ENCODE peak calls at places on chromosomes 5 and 9, in nine cellular contexts. V is HCT116, F is uterus, U is esophagus squamous epithelium, I is breast epithelium, N is aorta, Q is HepG2, G is RWPE1, P is IMR-90. C is an unnamed sample.

GRCh38 chr5:137506296-137506695 is 7.2 kb upstream of the SPOCK1 start:
- DNase-seq in I (no peak), P (no peak), N (no peak), G (no peak), U (no peak), F (no peak), V (no peak), Q (no peak), C (no peak)

GRCh38 chr5:138936-139335 is 47.0 kb downstream of the PLEKHG4B start:
- DNase-seq in Q (no peak), N (no peak), P (no peak), U (no peak), F (no peak), I (no peak), G (no peak), V (no peak), C (no peak)

GRCh38 chr9:24498632-24499031 is 47.1 kb downstream of the IZUMO3 start:
- DNase-seq in U (no peak), Q (no peak), N (no peak), P (no peak), I (no peak), G (no peak), V (no peak), F (no peak), C (no peak)

GRCh38 chr5:884345-885126 is 8.1 kb downstream of the BRD9 start:
- DNase-seq in I (no peak), U (no peak), F (no peak), P (no peak), V (no peak), G (no peak), Q (no peak), N (no peak), C (no peak)

GRCh38 chr9:123225374-123225813 is 43.0 kb downstream of the STRBP start:
- DNase-seq in U (no peak), Q (peak; percentile 29), P (peak; percentile 90), G (peak; percentile 72), V (peak; percentile 6), N (no peak), F (no peak), I (no peak), C (no peak)

GRCh38 chr9:133133680-133134418 is 12.8 kb upstream of the RALGDS start:
- DNase-seq in F (peak; percentile 90), U (peak; percentile 66), I (peak; percentile 97), N (peak; percentile 94), V (peak; percentile 89), G (peak; percentile 99), P (peak; percentile 96), Q (peak; percentile 91), C (peak; percentile 77)

GRCh38 chr9:116174347-116174746 is 20.8 kb downstream of the PAPPA start:
- DNase-seq in P (peak; percentile 70), V (no peak), G (peak; percentile 55), N (no peak), Q (peak; percentile 21), U (no peak), I (no peak), F (no peak), C (no peak)

GRCh38 chr9:87564111-87564510 is 66.4 kb downstream of the DAPK1 start:
- DNase-seq in I (no peak), G (no peak), V (no peak), Q (peak; percentile 17), F (no peak), U (no peak), P (no peak), N (no peak), C (no peak)

GRCh38 chr5:61942462-61943049 is 363.4 kb upstream of the KIF2A start:
- DNase-seq in G (no peak), N (no peak), P (no peak), U (no peak), V (no peak), Q (no peak), I (no peak), F (no peak), C (no peak)

DNA sequence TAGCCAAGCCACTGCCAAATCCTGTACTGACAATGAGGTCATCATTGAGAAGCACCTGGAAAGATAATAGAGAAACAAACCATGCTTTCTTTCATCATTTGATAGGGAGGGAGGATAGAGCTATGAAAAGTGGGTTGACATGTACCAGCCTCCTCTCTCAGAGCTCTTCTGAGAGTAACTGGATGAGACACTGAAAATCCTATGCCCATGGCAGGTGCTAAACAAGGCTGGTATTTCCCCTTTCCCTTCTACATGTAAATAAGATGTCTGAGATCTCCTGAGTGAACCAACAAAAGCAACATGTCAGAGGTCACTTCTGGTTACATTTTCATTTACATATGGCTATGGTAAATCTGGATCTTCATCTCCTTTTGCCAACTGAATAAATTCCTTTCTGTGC is 45.3 kb upstream of the TRAF1 start:
- DNase-seq in I (no peak), N (no peak), V (no peak), Q (no peak), F (no peak), G (no peak), U (no peak), P (no peak), C (no peak)
- H3K27ac ChIP-seq in I (no peak overlapping the region), N (no peak overlapping the region), V (no peak overlapping the region), Q (no peak overlapping the region), F (no peak overlapping the region), G (no peak overlapping the region), U (no peak overlapping the region), P (no peak overlapping the region), C (no peak overlapping the region)

DNA sequence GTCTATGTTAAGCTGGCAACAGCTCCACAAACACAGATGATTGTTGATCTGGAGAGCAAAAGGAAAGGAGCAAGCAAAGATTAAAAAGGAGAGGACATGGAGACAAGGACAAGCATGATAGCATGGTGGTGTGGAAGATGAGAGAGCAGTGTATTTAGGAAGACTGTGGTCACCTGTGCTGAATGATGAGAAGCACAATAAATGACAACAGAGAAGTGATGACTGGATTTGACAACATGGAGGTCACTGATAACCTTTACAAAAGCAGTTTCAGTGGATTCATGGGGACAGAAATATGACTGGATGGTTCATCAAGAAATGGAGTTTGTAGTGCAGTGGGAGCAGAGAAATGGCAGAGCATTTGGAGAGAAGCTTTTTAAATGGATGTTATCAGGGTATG is 20.2 kb downstream of the TTC33 start:
- DNase-seq in G (no peak), N (no peak), I (no peak), U (no peak), P (no peak), F (no peak), V (no peak), Q (no peak), C (no peak)
- H3K27ac ChIP-seq in G (no peak overlapping the region), N (no peak overlapping the region), I (no peak overlapping the region), U (no peak overlapping the region), P (no peak overlapping the region), F (no peak overlapping the region), V (no peak overlapping the region), Q (no peak overlapping the region), C (no peak overlapping the region)

GRCh38 chr5:31283326-31283725 is 89.8 kb downstream of the CDH6 start:
- DNase-seq in V (no peak), G (no peak), U (no peak), P (peak; percentile 13), I (no peak), Q (no peak), N (no peak), F (no peak), C (no peak)
- H3K27ac ChIP-seq in V (no peak overlapping the region), G (no peak overlapping the region), U (no peak overlapping the region), P (no peak overlapping the region), I (no peak overlapping the region), Q (no peak overlapping the region), N (no peak overlapping the region), F (no peak overlapping the region), C (no peak overlapping the region)

DNA sequence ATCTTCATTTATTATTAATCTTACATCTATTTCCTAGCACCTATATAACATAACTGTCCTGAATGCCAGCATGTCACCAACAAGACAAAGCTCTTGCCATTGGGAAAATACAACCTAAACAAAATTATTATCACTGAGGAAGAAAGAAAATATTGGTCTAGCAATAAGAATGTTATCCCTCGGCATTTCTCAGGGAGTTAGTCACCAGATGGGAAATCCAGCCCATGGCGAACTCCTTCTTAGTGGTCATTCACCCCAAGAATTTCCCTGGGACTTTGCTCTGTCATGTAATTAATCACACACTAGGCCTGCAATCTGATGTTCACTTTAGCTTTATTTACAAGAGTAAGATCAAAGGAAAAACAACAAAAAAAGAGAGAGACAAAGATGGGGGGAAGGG is 56.1 kb upstream of the TAS2R1 start:
- DNase-seq in Q (no peak), I (no peak), U (no peak), N (no peak), P (peak; percentile 83), V (no peak), F (no peak), G (no peak), C (no peak)
- H3K27ac ChIP-seq in Q (no peak overlapping the region), I (no peak overlapping the region), U (no peak overlapping the region), N (no peak overlapping the region), P (no peak overlapping the region), V (no peak overlapping the region), F (no peak overlapping the region), G (no peak overlapping the region), C (no peak overlapping the region)

GRCh38 chr5:33474931-33475499 is 34.2 kb downstream of the TARS1 start:
- DNase-seq in V (no peak), U (no peak), I (no peak), Q (no peak), N (no peak), F (no peak), P (no peak), G (no peak), C (no peak)
- H3K27ac ChIP-seq in V (no peak overlapping the region), U (no peak overlapping the region), I (no peak overlapping the region), Q (no peak overlapping the region), N (no peak overlapping the region), F (no peak overlapping the region), P (no peak overlapping the region), G (no peak overlapping the region), C (no peak overlapping the region)

DNA sequence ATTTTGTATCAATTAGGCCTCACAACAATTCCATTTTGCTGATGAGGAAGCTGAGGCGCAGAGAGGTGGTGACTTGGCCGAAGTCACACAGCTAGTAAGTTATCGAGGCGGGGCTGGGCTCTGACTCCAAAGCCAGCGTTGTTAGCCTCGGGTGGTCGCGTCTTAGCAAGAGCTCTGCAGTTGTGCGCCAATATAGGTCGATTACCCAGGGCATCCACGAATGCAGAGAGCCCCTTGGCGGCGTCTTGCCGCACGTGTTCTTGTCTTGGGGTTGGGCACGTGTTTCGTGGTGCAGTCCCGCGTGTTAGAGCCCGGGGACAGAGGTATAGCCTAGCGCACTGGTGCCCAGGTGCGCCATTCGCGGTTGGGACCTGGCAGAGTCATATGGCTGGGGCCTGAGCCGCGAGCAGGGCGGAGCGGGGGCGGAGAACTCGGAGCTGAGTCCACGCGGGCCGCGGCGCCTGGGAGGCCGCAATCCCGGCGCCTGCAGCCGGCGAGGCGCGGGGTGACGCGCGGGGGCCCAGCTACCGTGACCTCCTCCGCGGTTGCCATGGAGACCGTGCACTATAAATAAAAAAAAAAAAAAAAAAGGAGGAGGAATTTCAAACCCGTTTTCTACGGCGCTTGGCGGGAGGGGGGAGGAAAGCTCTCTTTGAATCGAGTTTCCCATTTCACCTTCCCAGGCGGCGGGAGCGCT is 62.4 kb downstream of the CXXC5 start:
- DNase-seq in G (peak; percentile 46), V (no peak), Q (peak; percentile 73), N (no peak), F (peak; percentile 50), I (peak; percentile 54), P (peak; percentile 39), U (no peak), C (peak; percentile 46)
- H3K27ac ChIP-seq in G (no peak overlapping the region), V (no peak overlapping the region), Q (peak overlapping the region; percentile 46), N (peak overlapping the region; percentile 2), F (peak overlapping the region; percentile 20), I (peak overlapping the region; percentile 9), P (no peak overlapping the region), U (peak overlapping the region; percentile 67), C (peak overlapping the region; percentile 85)

GRCh38 chr9:110016340-110016739 is 191.6 kb downstream of the C9orf152 start:
- DNase-seq in Q (peak; percentile 18), U (no peak), G (peak; percentile 57), N (no peak), I (no peak), F (no peak), V (peak; percentile 63), P (peak; percentile 91), C (no peak)
- H3K27ac ChIP-seq in Q (no peak overlapping the region), U (peak overlapping the region; percentile 63), G (peak overlapping the region; percentile 26), N (no peak overlapping the region), I (peak overlapping the region; percentile 66), F (no peak overlapping the region), V (peak overlapping the region; percentile 52), P (peak overlapping the region; percentile 22), C (no peak overlapping the region)